ENCODE peak calls at places on chromosomes 3 and 15, in eight cellular contexts. C is fibroblast of the aortic adventitia, V is transverse colon, R is kidney, G is K562, O is astrocyte of the spinal cord, T is HepG2, I is uterus. X is an unnamed sample.

GRCh38 chr3:15074500-15074899 is 9.4 kb upstream of the MRPS25 start:
- DNase-seq in C (no peak), V (no peak), R (no peak), G (no peak), O (no peak), T (no peak), I (no peak), X (no peak)

GRCh38 chr3:31129241-31129640 is 234.8 kb upstream of the GADL1 start:
- DNase-seq in C (no peak), V (no peak), R (no peak), G (no peak), O (no peak), T (no peak), I (no peak), X (no peak)

GRCh38 chr3:133941390-133941789 is 45.7 kb upstream of the RAB6B start:
- DNase-seq in C (peak; percentile 52), V (no peak), R (peak; percentile 53), G (no peak), O (peak; percentile 75), T (no peak), I (no peak), X (no peak)

GRCh38 chr15:74251187-74251811 is 15.2 kb downstream of the CCDC33 start:
- DNase-seq in C (no peak), V (no peak), R (no peak), G (no peak), O (no peak), T (no peak), I (no peak), X (no peak)

GRCh38 chr15:98231696-98232440 is 271.4 kb downstream of the ARRDC4 start:
- DNase-seq in C (no peak), V (no peak), R (no peak), G (no peak), O (no peak), T (no peak), I (no peak), X (no peak)

GRCh38 chr15:74787251-74788041 is 5.6 kb downstream of the CSK start:
- DNase-seq in C (peak; percentile 54), V (peak; percentile 88), R (peak; percentile 87), G (peak; percentile 70), O (peak; percentile 80), T (no peak), I (no peak), X (no peak)

GRCh38 chr3:27114684-27115083 is 254.5 kb downstream of the NEK10 start:
- DNase-seq in C (peak; percentile 19), V (no peak), R (no peak), G (no peak), O (peak; percentile 23), T (peak; percentile 60), I (no peak), X (no peak)

GRCh38 chr3:45104715-45105711 is 41.2 kb downstream of the CDCP1 start:
- DNase-seq in C (peak; percentile 64), V (no peak), R (no peak), G (peak; percentile 62), O (peak; percentile 72), T (no peak), I (no peak), X (no peak)

GRCh38 chr3:19932422-19932821 is 1.6 kb downstream of the EFHB start:
- DNase-seq in C (no peak), V (no peak), R (no peak), G (no peak), O (no peak), T (no peak), I (no peak), X (no peak)

GRCh38 chr3:18378218-18378617 is 46.9 kb downstream of the SATB1 start:
- DNase-seq in C (no peak), V (no peak), R (no peak), G (no peak), O (no peak), T (no peak), I (no peak), X (no peak)

GRCh38 chr3:170848294-170848917 is 21.6 kb downstream of the RPL22L1 start:
- DNase-seq in C (peak; percentile 62), V (no peak), R (no peak), G (peak; percentile 19), O (peak; percentile 49), T (no peak), I (no peak), X (no peak)

GRCh38 chr3:109234300-109234699 is 82.0 kb downstream of the DPPA2 start:
- DNase-seq in C (no peak), V (no peak), R (no peak), G (no peak), O (no peak), T (no peak), I (no peak), X (no peak)

GRCh38 chr15:88620995-88621772 is at the start of gene AEN:
- DNase-seq in C (peak; percentile 95), V (peak; percentile 96), R (peak; percentile 99), G (peak; percentile 99), O (peak; percentile 97), T (peak; percentile 92), I (peak; percentile 96), X (peak; percentile 79)

GRCh38 chr15:75904241-75904631 is 558 bp downstream of the FBXO22 start:
- DNase-seq in C (peak; percentile 43), V (peak; percentile 50), R (peak; percentile 71), G (no peak), O (peak; percentile 34), T (peak; percentile 43), I (no peak), X (no peak)

GRCh38 chr3:178508443-178508825 is 27.8 kb upstream of the KCNMB2 start:
- DNase-seq in C (no peak), V (no peak), R (no peak), G (no peak), O (no peak), T (no peak), I (no peak), X (no peak)

GRCh38 chr15:86002444-86002843 is 77.2 kb upstream of the AGBL1 start:
- DNase-seq in C (no peak), V (no peak), R (no peak), G (no peak), O (no peak), T (no peak), I (peak; percentile 37), X (no peak)

GRCh38 chr3:94004301-94004910 is 24.0 kb downstream of the STX19 start:
- DNase-seq in C (peak; percentile 88), V (no peak), R (no peak), G (peak; percentile 27), O (peak; percentile 72), T (peak; percentile 60), I (no peak), X (no peak)

GRCh38 chr15:84582583-84583157 is 18.1 kb upstream of the ZSCAN2 start:
- DNase-seq in C (no peak), V (no peak), R (no peak), G (no peak), O (no peak), T (no peak), I (no peak), X (no peak)

GRCh38 chr3:43883729-43884396 is 193.1 kb downstream of the ABHD5 start:
- DNase-seq in C (no peak), V (no peak), R (no peak), G (no peak), O (no peak), T (no peak), I (no peak), X (no peak)

DNA sequence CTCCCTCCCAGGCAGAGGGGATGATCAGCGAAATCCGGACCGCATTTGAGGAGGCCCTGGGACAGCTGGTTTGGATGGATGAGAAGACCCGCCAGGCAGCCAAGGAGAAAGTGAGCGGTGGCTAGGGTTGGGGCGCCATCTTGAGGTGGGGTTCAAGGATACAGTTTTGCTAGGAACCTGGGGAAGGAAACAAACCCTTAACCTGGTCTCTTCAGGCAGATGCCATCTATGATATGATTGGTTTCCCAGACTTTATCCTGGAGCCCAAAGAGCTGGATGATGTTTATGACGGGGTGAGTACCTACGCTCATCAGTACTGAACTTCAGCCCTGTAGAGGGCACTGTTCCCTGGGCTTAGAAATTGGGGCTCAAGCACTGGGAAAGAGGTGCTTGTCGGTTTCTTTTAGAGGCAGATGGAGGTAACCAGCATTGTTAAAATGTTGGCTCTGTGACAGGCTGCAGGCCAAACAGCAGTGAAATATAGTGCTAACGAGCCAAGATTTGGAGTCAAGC is 9.6 kb upstream of the PSMD2 start:
- DNase-seq in C (peak; percentile 60), V (peak; percentile 57), R (no peak), G (peak; percentile 82), O (peak; percentile 27), T (no peak), I (no peak), X (no peak)
- TF ChIP-seq CTCF in C (peak; percentile 59), V (peak; percentile 46), R (peak; percentile 27), G (peak; percentile 92), O (peak; percentile 63), T (peak; percentile 89), I (peak; percentile 20), X (no peak)

DNA sequence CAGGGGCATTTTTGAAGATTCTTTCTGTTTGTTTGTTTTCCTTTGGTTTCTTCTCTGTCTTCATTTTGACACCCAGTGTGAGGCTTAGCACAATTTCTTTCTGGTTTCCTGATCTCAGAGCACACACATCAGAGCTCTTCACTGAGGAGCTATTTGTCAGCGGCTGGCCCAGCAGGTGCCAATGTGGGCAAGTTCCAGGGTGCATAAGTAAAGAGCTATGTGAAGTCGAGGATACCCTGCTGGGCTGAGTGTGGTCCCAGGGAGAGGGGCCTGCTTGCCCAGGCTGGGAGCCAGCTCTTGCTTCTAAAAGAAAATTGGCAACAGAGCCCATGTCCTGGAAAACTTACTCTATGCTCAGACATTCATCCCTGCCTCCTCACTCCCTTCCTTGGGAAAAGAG is 101.1 kb downstream of the ST8SIA2 start:
- DNase-seq in C (no peak), V (no peak), R (no peak), G (no peak), O (peak; percentile 15), T (no peak), I (no peak), X (no peak)
- TF ChIP-seq CTCF in C (no peak), V (no peak), R (no peak), G (no peak), O (no peak), T (no peak), I (no peak), X (no peak)

DNA sequence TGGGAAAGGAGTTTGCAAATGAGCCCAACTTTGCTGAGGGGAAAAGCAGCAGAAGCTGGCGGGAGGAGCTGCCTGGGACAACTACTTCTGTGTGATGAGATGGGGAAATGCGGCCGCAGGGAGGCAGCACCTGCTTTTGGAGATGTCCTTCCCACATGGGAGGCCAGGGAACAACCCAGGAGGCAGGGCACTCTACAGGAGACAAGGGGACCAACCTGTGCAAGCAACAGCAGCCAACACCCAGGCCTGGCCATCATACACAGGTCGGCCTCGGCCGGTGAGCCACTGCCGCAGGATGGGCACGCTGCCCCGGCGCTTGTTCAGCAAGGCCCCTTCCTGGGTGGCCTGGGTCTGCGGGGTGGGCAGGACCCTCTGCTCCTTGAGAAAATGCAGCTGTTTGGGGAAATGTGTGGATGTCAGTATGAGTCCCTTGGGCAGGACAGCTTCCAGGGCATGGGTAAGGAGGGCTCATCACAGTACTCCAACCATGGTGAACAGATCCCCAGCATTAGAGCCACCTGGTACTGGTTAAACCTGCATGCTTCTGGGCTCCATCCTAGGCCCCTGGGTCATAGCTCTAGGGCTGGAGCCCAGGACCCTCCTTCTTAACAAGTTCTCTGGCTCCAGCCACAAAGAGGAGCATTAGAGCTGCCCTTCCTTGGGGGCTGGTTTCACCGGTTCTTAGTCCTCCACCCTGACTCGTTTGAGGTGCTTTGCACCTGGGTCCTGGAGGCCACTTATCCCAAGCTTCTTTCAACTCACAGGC is 11.6 kb downstream of the EPB42 start:
- DNase-seq in C (no peak), V (no peak), R (no peak), G (peak; percentile 78), O (no peak), T (peak; percentile 41), I (no peak), X (no peak)
- TF ChIP-seq CTCF in C (no peak), V (no peak), R (no peak), G (peak; percentile 74), O (peak; percentile 16), T (peak; percentile 69), I (no peak), X (no peak)

GRCh38 chr15:52261498-52262242 is 33.9 kb downstream of the MYO5C start:
- DNase-seq in C (peak; percentile 67), V (peak; percentile 61), R (peak; percentile 88), G (no peak), O (peak; percentile 95), T (no peak), I (peak; percentile 47), X (no peak)
- TF ChIP-seq CTCF in C (peak; percentile 26), V (no peak), R (no peak), G (no peak), O (peak; percentile 12), T (no peak), I (no peak), X (no peak)